ENCODE peak calls at places on chromosomes 2 and 18, in six cellular contexts. D is stomach, C is uterus, E is coronary artery, Q is endodermal cell, S is GM23338. A is an unnamed sample.

GRCh38 chr2:64063924-64064331 is 44.7 kb upstream of the VPS54 start:
- DNase-seq in E (no peak), C (no peak), D (no peak), Q (peak; percentile 63), S (peak; percentile 67), A (peak; percentile 29)

GRCh38 chr2:88172882-88173281 is 2.7 kb downstream of the THNSL2 start:
- DNase-seq in S (no peak), D (no peak), Q (no peak), C (no peak), E (no peak), A (no peak)

GRCh38 chr2:214192711-214193110 is 218.1 kb upstream of the VWC2L start:
- DNase-seq in E (no peak), Q (no peak), S (no peak), D (no peak), C (no peak), A (no peak)

GRCh38 chr18:77635441-77635840 is 385.8 kb downstream of the GALR1 start:
- DNase-seq in D (no peak), S (no peak), E (no peak), Q (no peak), C (peak; percentile 72), A (no peak)

GRCh38 chr2:96095116-96095636 is 21.2 kb downstream of the ADRA2B start:
- DNase-seq in C (no peak), D (peak; percentile 22), Q (no peak), E (no peak), S (no peak), A (no peak)

GRCh38 chr2:164514491-164514890 is 106.8 kb downstream of the GRB14 start:
- DNase-seq in C (no peak), S (no peak), D (no peak), Q (no peak), E (no peak), A (no peak)

GRCh38 chr2:233410191-233410760 is 56.0 kb downstream of the DGKD start:
- DNase-seq in Q (no peak), C (no peak), E (no peak), D (peak; percentile 86), S (no peak), A (no peak)

GRCh38 chr2:30367232-30368070 is 79.6 kb upstream of the LCLAT1 start:
- DNase-seq in D (no peak), Q (no peak), S (no peak), C (no peak), E (no peak), A (no peak)

GRCh38 chr2:226641008-226641407 is 158.6 kb downstream of the IRS1 start:
- DNase-seq in E (no peak), D (no peak), C (no peak), S (no peak), Q (no peak), A (no peak)

GRCh38 chr2:162257416-162257815 is 14.2 kb upstream of the FAP start:
- DNase-seq in C (no peak), S (no peak), E (no peak), D (no peak), Q (no peak), A (no peak)

GRCh38 chr2:206229642-206230041 is 44.8 kb upstream of the ZDBF2 start:
- DNase-seq in E (no peak), C (no peak), S (no peak), D (no peak), Q (no peak), A (no peak)

GRCh38 chr18:79729611-79730010 is 50.0 kb downstream of the CTDP1 start:
- DNase-seq in D (no peak), E (no peak), S (no peak), Q (no peak), C (no peak), A (no peak)

GRCh38 chr18:32167980-32168379 is 21.9 kb upstream of the MEP1B start:
- DNase-seq in S (no peak), Q (no peak), C (no peak), D (no peak), E (no peak), A (peak; percentile 42)

GRCh38 chr2:42917374-42918017 is 125.1 kb upstream of the HAAO start:
- DNase-seq in C (peak; percentile 62), D (no peak), E (no peak), S (no peak), Q (no peak), A (no peak)

GRCh38 chr2:11100130-11100529 is 55.1 kb upstream of the SLC66A3 start:
- DNase-seq in S (no peak), Q (no peak), E (no peak), C (no peak), D (no peak), A (no peak)

GRCh38 chr2:101223814-101224231 is 28.9 kb upstream of the CNOT11 start:
- DNase-seq in C (no peak), Q (no peak), E (no peak), S (no peak), D (no peak), A (no peak)

GRCh38 chr2:188291617-188292445 is at the start of gene GULP1:
- DNase-seq in E (peak; percentile 87), Q (peak; percentile 92), C (peak; percentile 79), S (peak; percentile 91), D (peak; percentile 83), A (peak; percentile 70)

GRCh38 chr18:5900249-5900648 is 4.9 kb upstream of the TMEM200C start:
- DNase-seq in E (no peak), Q (no peak), S (no peak), C (no peak), D (no peak), A (no peak)

GRCh38 chr2:12809526-12809925 is 92.8 kb downstream of the TRIB2 start:
- DNase-seq in D (no peak), C (no peak), S (no peak), E (no peak), Q (no peak), A (no peak)

DNA sequence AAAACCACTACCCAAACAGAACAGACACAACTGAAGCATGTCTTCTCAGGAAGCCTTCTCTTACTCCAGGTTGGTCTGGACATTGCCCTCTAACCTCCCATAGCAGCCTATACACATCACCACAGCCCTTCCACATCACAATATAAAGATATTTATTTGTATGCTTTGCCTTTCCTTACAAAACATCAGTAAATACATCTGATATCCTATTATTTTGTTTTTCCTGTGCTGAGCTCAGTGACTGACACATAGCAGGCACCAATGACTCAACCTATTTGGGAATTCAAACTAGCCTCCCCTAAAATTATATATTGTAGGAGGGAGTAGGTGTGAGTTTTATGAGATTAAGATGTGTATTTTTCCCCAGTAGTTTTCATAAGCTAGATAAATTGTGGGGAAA is 28.8 kb downstream of the SLC40A1 start:
- DNase-seq in Q (no peak), D (no peak), S (no peak), E (no peak), C (no peak), A (no peak)
- H3K27ac ChIP-seq in Q (no peak overlapping the region), D (peak overlapping the region; percentile 69), S (no peak overlapping the region), E (peak overlapping the region; percentile 87), C (peak overlapping the region; percentile 91), A (no peak overlapping the region)

GRCh38 chr18:34659579-34660517 is 50.2 kb upstream of the DTNA start:
- DNase-seq in D (peak; percentile 77), S (peak; percentile 95), Q (peak; percentile 91), E (peak; percentile 93), C (peak; percentile 84), A (peak; percentile 15)

GRCh38 chr18:34650121-34650545 is 60.0 kb upstream of the DTNA start:
- DNase-seq in Q (no peak), C (peak; percentile 19), E (no peak), D (no peak), S (no peak), A (no peak)

GRCh38 chr18:34651586-34652369 is 58.3 kb upstream of the DTNA start:
- DNase-seq in Q (no peak), E (no peak), S (no peak), D (no peak), C (no peak), A (no peak)

GRCh38 chr18:34658101-34658500 is 52.0 kb upstream of the DTNA start:
- DNase-seq in C (no peak), E (no peak), Q (no peak), S (no peak), D (no peak), A (no peak)

DNA sequence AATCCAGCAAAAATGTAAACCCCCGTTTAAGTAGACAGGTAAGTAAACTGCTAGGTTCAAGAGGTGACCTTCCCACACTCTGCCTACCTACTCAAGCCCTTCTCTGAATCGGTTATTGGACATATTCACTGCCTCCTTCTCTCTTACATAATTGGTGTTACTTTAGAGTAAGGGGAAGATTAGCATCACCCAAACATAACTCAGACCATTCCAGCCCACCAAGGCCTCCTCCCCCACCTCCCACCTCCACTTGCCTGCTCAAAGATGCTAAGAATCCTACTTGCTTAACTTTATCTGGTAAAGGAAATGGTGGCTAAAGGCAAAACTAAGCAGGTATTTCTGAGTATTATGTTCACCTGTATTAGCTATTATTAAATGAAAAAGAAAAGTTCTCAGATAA is 55.0 kb upstream of the DTNA start:
- DNase-seq in S (no peak), E (no peak), C (no peak), Q (no peak), D (no peak), A (no peak)
- H3K27ac ChIP-seq in S (no peak overlapping the region), E (no peak overlapping the region), C (no peak overlapping the region), Q (no peak overlapping the region), D (no peak overlapping the region), A (no peak overlapping the region)

GRCh38 chr2:120251077-120251476 is 1.6 kb upstream of the RALB start:
- DNase-seq in E (no peak), Q (no peak), D (no peak), S (no peak), C (no peak), A (no peak)

GRCh38 chr2:120253021-120253882 is 600 bp downstream of the RALB start:
- DNase-seq in D (peak; percentile 79), E (peak; percentile 87), S (peak; percentile 75), Q (peak; percentile 85), C (peak; percentile 81), A (peak; percentile 62)

GRCh38 chr2:120252207-120253020 is at the start of gene RALB:
- DNase-seq in D (peak; percentile 100), C (peak; percentile 99), S (peak; percentile 99), Q (peak; percentile 100), E (peak; percentile 100), A (peak; percentile 100)

GRCh38 chr2:120250640-120251039 is 2.0 kb upstream of the RALB start:
- DNase-seq in D (no peak), S (no peak), Q (no peak), E (no peak), C (no peak), A (no peak)

GRCh38 chr2:120251863-120252206 is 817 bp upstream of the RALB start:
- DNase-seq in E (no peak), C (no peak), Q (no peak), D (no peak), S (no peak), A (no peak)
- H3K27ac ChIP-seq in E (no peak overlapping the region), C (peak overlapping the region; percentile 66), Q (no peak overlapping the region), D (peak overlapping the region; percentile 90), S (no peak overlapping the region), A (peak overlapping the region; percentile 94)

GRCh38 chr18:25235648-25236047 is 116.3 kb downstream of the ZNF521 start:
- DNase-seq in Q (no peak), D (no peak), S (no peak), E (no peak), C (no peak), A (no peak)

GRCh38 chr18:25236736-25237135 is 115.2 kb downstream of the ZNF521 start:
- DNase-seq in D (no peak), Q (no peak), E (no peak), C (no peak), S (no peak), A (no peak)

GRCh38 chr18:25234363-25234639 is 117.7 kb downstream of the ZNF521 start:
- DNase-seq in D (no peak), Q (no peak), C (no peak), E (no peak), S (no peak), A (no peak)

GRCh38 chr18:25233582-25234362 is 118.2 kb downstream of the ZNF521 start:
- DNase-seq in S (no peak), Q (no peak), C (no peak), D (no peak), E (no peak), A (no peak)

GRCh38 chr18:25234740-25235345 is 117.1 kb downstream of the ZNF521 start:
- DNase-seq in D (no peak), E (no peak), Q (no peak), S (no peak), C (no peak), A (no peak)
- H3K27ac ChIP-seq in D (no peak overlapping the region), E (no peak overlapping the region), Q (no peak overlapping the region), S (no peak overlapping the region), C (peak overlapping the region; percentile 85), A (no peak overlapping the region)